ENCODE peak calls at places on chromosomes 16 and 17, in six cellular contexts. C is hypothalamus, H is osteocyte, B is NCI-H1694, S is GM19239, V is uterus. N is an unnamed sample.

GRCh38 chr17:19292377-19292711 is 55.2 kb downstream of the EPN2 start:
- DNase-seq in B (no peak), H (no peak), C (no peak), S (no peak), V (no peak), N (no peak)

GRCh38 chr16:57412584-57412983 is 8.0 kb downstream of the CCL17 start:
- DNase-seq in V (no peak), H (no peak), B (no peak), S (no peak), C (no peak), N (no peak)

GRCh38 chr16:78292726-78293380 is 193.4 kb downstream of the WWOX start:
- DNase-seq in C (no peak), S (no peak), V (peak), B (no peak), H (no peak), N (no peak)

GRCh38 chr17:1010086-1010450 is 13.1 kb downstream of the TIMM22 start:
- DNase-seq in C (no peak), B (no peak), H (no peak), S (no peak), V (no peak), N (no peak)

GRCh38 chr16:57299719-57300386 is 15.4 kb upstream of the PLLP start:
- DNase-seq in S (peak), B (peak), H (peak), C (peak), V (peak), N (peak)

GRCh38 chr17:78486228-78486802 is 90.9 kb downstream of the DNAH17 start:
- DNase-seq in C (no peak), V (no peak), S (no peak), H (peak), B (no peak), N (no peak)

GRCh38 chr16:89934611-89935553 is 11.7 kb downstream of the TUBB3 start:
- DNase-seq in C (no peak), B (no peak), S (no peak), V (no peak), H (no peak), N (no peak)

GRCh38 chr17:60743282-60743681 is 65.6 kb downstream of the BCAS3 start:
- DNase-seq in V (no peak), H (no peak), S (no peak), B (no peak), C (no peak), N (no peak)

GRCh38 chr16:81174644-81175324 is 63.7 kb upstream of the BCO1 start:
- DNase-seq in B (no peak), H (no peak), S (no peak), C (no peak), V (no peak), N (no peak)

GRCh38 chr17:62781826-62782225 is 26.3 kb downstream of the MARCHF10 start:
- DNase-seq in V (no peak), H (no peak), S (no peak), C (no peak), B (no peak), N (no peak)

GRCh38 chr16:10575506-10576130 is 4.8 kb downstream of the EMP2 start:
- DNase-seq in V (no peak), S (no peak), H (no peak), C (no peak), B (no peak), N (no peak)

GRCh38 chr17:3794890-3795757 is 5.9 kb downstream of the ITGAE start:
- DNase-seq in S (no peak), B (no peak), V (no peak), H (no peak), C (no peak), N (no peak)

GRCh38 chr17:9971991-9972390 is 66.9 kb upstream of the RCVRN start:
- DNase-seq in V (peak), C (peak), S (no peak), H (no peak), B (no peak), N (peak)

GRCh38 chr17:76051071-76051467 is 21.2 kb downstream of the SRP68 start:
- DNase-seq in V (no peak), S (no peak), B (no peak), C (no peak), H (no peak), N (no peak)

GRCh38 chr16:73350707-73351452 is 303.0 kb upstream of the ZFHX3 start:
- DNase-seq in C (no peak), H (no peak), B (no peak), S (no peak), V (no peak), N (no peak)

GRCh38 chr16:27730703-27731220 is 180.8 kb downstream of the KATNIP start:
- DNase-seq in C (no peak), S (no peak), V (no peak), H (no peak), B (no peak), N (no peak)

GRCh38 chr17:77449908-77450741 is 309.4 kb downstream of the SEC14L1 start:
- DNase-seq in B (peak), H (no peak), V (peak), S (no peak), C (peak), N (peak)

GRCh38 chr16:11198375-11198774 is 57.6 kb downstream of the SOCS1 start:
- DNase-seq in V (no peak), B (no peak), C (no peak), H (no peak), S (no peak), N (no peak)

GRCh38 chr17:14746784-14747575 is 446.1 kb downstream of the HS3ST3B1 start:
- DNase-seq in B (no peak), C (no peak), S (no peak), H (no peak), V (no peak), N (no peak)

GRCh38 chr16:88481851-88482250 is 28.8 kb downstream of the ZFPM1 start:
- DNase-seq in V (no peak), S (no peak), H (no peak), B (no peak), C (no peak), N (no peak)

GRCh38 chr16:1024126-1024525 is 42.6 kb downstream of the SOX8 start:
- DNase-seq in V (no peak), H (no peak), S (no peak), B (no peak), C (no peak), N (no peak)

GRCh38 chr17:1168537-1169234 is 11.1 kb downstream of the ABR start:
- DNase-seq in H (no peak), S (no peak), B (no peak), V (no peak), C (peak), N (no peak)